ENCODE peak calls at places on chromosomes 12 and 14, in ten cellular contexts. U is IMR-90, R is EL, I is AG04450, D is Caki2, E is LHCN-M2, G is lower leg skin, H is MM.1S, V is stomach, O is HTR-8/SVneo. Z is an unnamed sample.

GRCh38 chr12:91513354-91513753 is 330.7 kb upstream of the DCN start:
- DNase-seq in U (no peak), R (no peak), I (no peak), D (no peak), E (no peak), G (no peak), H (no peak), V (no peak), O (no peak), Z (no peak)

GRCh38 chr12:53977596-53978464 is 3.1 kb upstream of the HOTAIR start:
- DNase-seq in U (no peak), R (no peak), I (no peak), D (no peak), E (no peak), G (no peak), H (peak; percentile 49), V (no peak), O (no peak), Z (no peak)

GRCh38 chr14:22982013-22982476 is 306 bp downstream of the AJUBA start:
- DNase-seq in U (no peak), R (no peak), I (no peak), D (no peak), E (no peak), G (no peak), H (no peak), V (no peak), O (no peak), Z (peak; percentile 42)

GRCh38 chr14:60679566-60680258 is 30.4 kb upstream of the SIX1 start:
- DNase-seq in U (no peak), R (no peak), I (no peak), D (no peak), E (no peak), G (no peak), H (no peak), V (no peak), O (no peak), Z (no peak)

GRCh38 chr14:22551597-22551982 is 37.4 kb downstream of the DAD1 start:
- DNase-seq in U (no peak), R (no peak), I (no peak), D (no peak), E (no peak), G (no peak), H (no peak), V (no peak), O (no peak), Z (no peak)

GRCh38 chr12:53223006-53223305 is 9.1 kb downstream of the RARG start:
- DNase-seq in U (no peak), R (no peak), I (no peak), D (no peak), E (no peak), G (no peak), H (no peak), V (no peak), O (no peak), Z (no peak)

GRCh38 chr14:25052921-25053320 is 3.0 kb upstream of the STXBP6 start:
- DNase-seq in U (no peak), R (no peak), I (no peak), D (no peak), E (no peak), G (no peak), H (no peak), V (no peak), O (no peak), Z (no peak)

GRCh38 chr14:26163761-26164160 is 434.1 kb downstream of the NOVA1 start:
- DNase-seq in U (peak; percentile 20), R (no peak), I (no peak), D (peak; percentile 25), E (peak; percentile 1), G (no peak), H (no peak), V (no peak), O (no peak), Z (peak; percentile 52)

GRCh38 chr12:131195796-131196195 is 242.1 kb downstream of the ADGRD1 start:
- DNase-seq in U (no peak), R (no peak), I (no peak), D (no peak), E (no peak), G (no peak), H (no peak), V (no peak), O (no peak), Z (peak; percentile 12)

GRCh38 chr12:28034271-28034670 is 61.7 kb upstream of the PTHLH start:
- DNase-seq in U (no peak), R (no peak), I (no peak), D (no peak), E (no peak), G (no peak), H (no peak), V (no peak), O (no peak), Z (no peak)